ENCODE peak calls at places on chromosomes 1 and 21, in nine cellular contexts. F is OCI-LY7; R is choroid plexus epithelial cell; B is neural crest cell; A is CD8-positive, alpha-beta T cell; W is Caco-2; X is GM10248; E is osteocyte; Q is astrocyte of the cerebellum. D is an unnamed sample.

GRCh38 chr21:45010096-45010495 is 64.3 kb upstream of the ADARB1 start:
- DNase-seq in F (no peak), R (peak; percentile 19), B (no peak), A (no peak), W (peak; percentile 26), X (no peak), E (no peak), Q (no peak), D (peak; percentile 16)

GRCh38 chr1:119631433-119632102 is 16.5 kb downstream of the ZNF697 start:
- DNase-seq in F (no peak), R (peak; percentile 79), B (no peak), A (no peak), W (no peak), X (peak; percentile 29), E (no peak), Q (peak; percentile 55), D (peak; percentile 97)

GRCh38 chr1:42957880-42958487 is 684 bp downstream of the SLC2A1 start:
- DNase-seq in F (peak; percentile 80), R (no peak), B (peak; percentile 53), A (peak; percentile 48), W (peak; percentile 71), X (peak; percentile 90), E (peak; percentile 87), Q (no peak), D (peak; percentile 43)

GRCh38 chr21:45550552-45551210 is 8.4 kb upstream of the SLC19A1 start:
- DNase-seq in F (peak; percentile 40), R (peak; percentile 36), B (no peak), A (no peak), W (no peak), X (peak; percentile 73), E (no peak), Q (no peak), D (no peak)

GRCh38 chr1:147833231-147833840 is 69.3 kb upstream of the GJA8 start:
- DNase-seq in F (no peak), R (no peak), B (no peak), A (no peak), W (peak; percentile 32), X (no peak), E (no peak), Q (no peak), D (no peak)

GRCh38 chr1:18077657-18078215 is 29.9 kb upstream of the IGSF21 start:
- DNase-seq in F (peak; percentile 82), R (no peak), B (no peak), A (no peak), W (no peak), X (no peak), E (no peak), Q (no peak), D (no peak)

GRCh38 chr1:214541206-214541605 is 10.2 kb downstream of the PTPN14 start:
- DNase-seq in F (no peak), R (no peak), B (no peak), A (no peak), W (no peak), X (no peak), E (no peak), Q (no peak), D (no peak)

GRCh38 chr1:46342084-46342656 is 1.6 kb downstream of the NSUN4 start:
- DNase-seq in F (peak; percentile 46), R (peak; percentile 79), B (no peak), A (no peak), W (no peak), X (peak; percentile 40), E (no peak), Q (peak; percentile 36), D (peak; percentile 46)

GRCh38 chr1:151035167-151035566 is 1.2 kb upstream of the BNIPL start:
- DNase-seq in F (no peak), R (no peak), B (no peak), A (no peak), W (no peak), X (no peak), E (no peak), Q (no peak), D (no peak)

GRCh38 chr1:109792056-109792831 is 28.5 kb upstream of the EPS8L3 start:
- DNase-seq in F (no peak), R (peak; percentile 96), B (peak; percentile 35), A (no peak), W (peak; percentile 28), X (no peak), E (peak; percentile 95), Q (peak; percentile 93), D (peak; percentile 97)

GRCh38 chr1:211501671-211502413 is 9.9 kb upstream of the RD3 start:
- DNase-seq in F (no peak), R (no peak), B (no peak), A (no peak), W (no peak), X (no peak), E (no peak), Q (no peak), D (peak; percentile 33)

GRCh38 chr1:245091818-245092637 is 62.8 kb upstream of the KIF26B start:
- DNase-seq in F (no peak), R (peak; percentile 99), B (no peak), A (no peak), W (peak; percentile 13), X (no peak), E (no peak), Q (peak; percentile 84), D (peak; percentile 97)

GRCh38 chr1:204524986-204525385 is 8.8 kb downstream of the MDM4 start:
- DNase-seq in F (no peak), R (no peak), B (no peak), A (no peak), W (no peak), X (peak; percentile 25), E (no peak), Q (no peak), D (no peak)

DNA sequence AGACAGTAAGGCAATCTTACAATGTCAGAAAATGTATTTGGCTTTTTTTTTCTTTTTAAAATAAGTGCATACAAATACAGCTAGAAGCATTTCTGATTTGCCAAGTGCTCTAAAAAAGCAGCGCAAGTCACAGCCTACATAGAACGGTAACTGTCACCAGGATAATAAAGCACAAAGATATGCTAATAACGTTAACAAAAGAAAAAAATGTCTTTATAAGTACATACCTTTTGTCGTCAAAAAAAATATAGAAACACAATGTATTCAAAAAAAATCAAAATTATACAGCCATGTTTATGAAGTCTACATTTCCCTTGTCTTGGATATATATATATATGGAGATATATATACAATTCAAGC is 3.3 kb downstream of the IRF2BP2 start:
- DNase-seq in F (no peak), R (no peak), B (no peak), A (no peak), W (no peak), X (no peak), E (no peak), Q (no peak), D (no peak)
- TF ChIP-seq CTCF in F (no peak), R (no peak), B (no peak), A (no peak), W (no peak), X (no peak), E (no peak), Q (no peak), D (no peak)

GRCh38 chr1:79682478-79682877 is 675.9 kb upstream of the ADGRL4 start:
- DNase-seq in F (no peak), R (no peak), B (no peak), A (no peak), W (no peak), X (no peak), E (no peak), Q (no peak), D (no peak)

GRCh38 chr1:79683420-79683819 is 676.9 kb upstream of the ADGRL4 start:
- DNase-seq in F (no peak), R (no peak), B (no peak), A (no peak), W (no peak), X (no peak), E (no peak), Q (no peak), D (no peak)

GRCh38 chr1:79679916-79680315 is 673.4 kb upstream of the ADGRL4 start:
- DNase-seq in F (no peak), R (no peak), B (no peak), A (no peak), W (no peak), X (no peak), E (no peak), Q (no peak), D (no peak)

GRCh38 chr1:79681382-79681781 is 674.9 kb upstream of the ADGRL4 start:
- DNase-seq in F (no peak), R (no peak), B (no peak), A (no peak), W (no peak), X (no peak), E (no peak), Q (no peak), D (no peak)
- TF ChIP-seq CTCF in F (no peak), R (no peak), B (no peak), A (no peak), W (no peak), X (no peak), E (no peak), Q (no peak), D (no peak)

GRCh38 chr1:58576727-58577675 is at the start of gene TACSTD2:
- DNase-seq in F (no peak), R (no peak), B (peak; percentile 18), A (no peak), W (peak; percentile 87), X (no peak), E (no peak), Q (no peak), D (no peak)
- TF ChIP-seq CTCF in F (no peak), R (no peak), B (no peak), A (no peak), W (no peak), X (peak; percentile 22), E (no peak), Q (no peak), D (no peak)

GRCh38 chr1:99525313-99525712 is 120.6 kb upstream of the PALMD start:
- DNase-seq in F (no peak), R (no peak), B (no peak), A (no peak), W (no peak), X (no peak), E (no peak), Q (no peak), D (no peak)

GRCh38 chr1:99529002-99529401 is 116.9 kb upstream of the PALMD start:
- DNase-seq in F (no peak), R (no peak), B (no peak), A (no peak), W (no peak), X (no peak), E (no peak), Q (no peak), D (no peak)

GRCh38 chr1:99531578-99532570 is 114.0 kb upstream of the PALMD start:
- DNase-seq in F (no peak), R (no peak), B (no peak), A (no peak), W (no peak), X (no peak), E (no peak), Q (no peak), D (no peak)

GRCh38 chr1:99527545-99527944 is 118.4 kb upstream of the PALMD start:
- DNase-seq in F (no peak), R (no peak), B (no peak), A (no peak), W (no peak), X (no peak), E (no peak), Q (no peak), D (no peak)

DNA sequence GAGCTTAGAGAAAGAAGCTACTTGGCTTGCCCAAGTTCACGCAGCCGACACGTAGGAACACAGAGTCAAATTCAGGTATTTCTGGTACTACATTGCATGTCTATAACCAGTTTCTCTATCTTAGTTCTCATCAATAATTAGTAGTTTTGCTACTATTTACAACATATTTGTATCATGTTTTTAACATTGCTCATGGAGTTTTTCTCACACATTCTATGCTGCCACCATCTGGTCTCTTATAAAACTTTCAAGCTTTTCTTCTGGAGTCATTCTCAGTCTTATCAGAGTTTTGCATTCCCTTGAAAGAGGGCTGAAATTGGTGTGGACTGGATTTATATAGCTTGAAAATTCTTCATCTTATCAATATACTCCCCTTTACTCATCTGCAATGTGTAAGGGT is 118.8 kb upstream of the PALMD start:
- DNase-seq in F (no peak), R (peak; percentile 60), B (no peak), A (no peak), W (no peak), X (no peak), E (no peak), Q (no peak), D (peak; percentile 56)
- TF ChIP-seq CTCF in F (peak; percentile 57), R (peak; percentile 53), B (peak; percentile 49), A (no peak), W (no peak), X (no peak), E (peak; percentile 56), Q (peak; percentile 34), D (peak; percentile 49)